ENCODE peak calls at places on chromosomes 5 and 9, in six cellular contexts. M, G, X, V, Y and J are unnamed samples.

GRCh38 chr5:174384509-174384947 is 339.0 kb downstream of the NSG2 start:
- DNase-seq in M (no peak), G (no peak), X (no peak), V (no peak), Y (no peak), J (peak)

GRCh38 chr5:76473676-76474075 is 70.6 kb downstream of the IQGAP2 start:
- DNase-seq in M (no peak), G (no peak), X (no peak), V (no peak), Y (no peak), J (no peak)

GRCh38 chr5:95887977-95888376 is 65.5 kb upstream of the GLRX start:
- DNase-seq in M (peak), G (no peak), X (no peak), V (no peak), Y (no peak), J (no peak)

GRCh38 chr5:107305999-107306398 is 364.7 kb downstream of the EFNA5 start:
- DNase-seq in M (no peak), G (no peak), X (no peak), V (no peak), Y (no peak), J (no peak)

GRCh38 chr5:95900383-95900958 is 61.2 kb downstream of the ELL2 start:
- DNase-seq in M (no peak), G (no peak), X (no peak), V (no peak), Y (no peak), J (no peak)

GRCh38 chr5:159345861-159346260 is 15.6 kb upstream of the IL12B start:
- DNase-seq in M (no peak), G (no peak), X (no peak), V (no peak), Y (no peak), J (no peak)

GRCh38 chr9:32665101-32665500 is 29.6 kb upstream of the TAF1L start:
- DNase-seq in M (no peak), G (no peak), X (no peak), V (no peak), Y (no peak), J (no peak)

GRCh38 chr5:145818604-145819003 is 16.5 kb downstream of the PRELID2 start:
- DNase-seq in M (no peak), G (no peak), X (no peak), V (no peak), Y (no peak), J (no peak)

GRCh38 chr5:157216395-157217142 is 35.9 kb downstream of the ITK start:
- DNase-seq in M (no peak), G (no peak), X (no peak), V (no peak), Y (no peak), J (no peak)

DNA sequence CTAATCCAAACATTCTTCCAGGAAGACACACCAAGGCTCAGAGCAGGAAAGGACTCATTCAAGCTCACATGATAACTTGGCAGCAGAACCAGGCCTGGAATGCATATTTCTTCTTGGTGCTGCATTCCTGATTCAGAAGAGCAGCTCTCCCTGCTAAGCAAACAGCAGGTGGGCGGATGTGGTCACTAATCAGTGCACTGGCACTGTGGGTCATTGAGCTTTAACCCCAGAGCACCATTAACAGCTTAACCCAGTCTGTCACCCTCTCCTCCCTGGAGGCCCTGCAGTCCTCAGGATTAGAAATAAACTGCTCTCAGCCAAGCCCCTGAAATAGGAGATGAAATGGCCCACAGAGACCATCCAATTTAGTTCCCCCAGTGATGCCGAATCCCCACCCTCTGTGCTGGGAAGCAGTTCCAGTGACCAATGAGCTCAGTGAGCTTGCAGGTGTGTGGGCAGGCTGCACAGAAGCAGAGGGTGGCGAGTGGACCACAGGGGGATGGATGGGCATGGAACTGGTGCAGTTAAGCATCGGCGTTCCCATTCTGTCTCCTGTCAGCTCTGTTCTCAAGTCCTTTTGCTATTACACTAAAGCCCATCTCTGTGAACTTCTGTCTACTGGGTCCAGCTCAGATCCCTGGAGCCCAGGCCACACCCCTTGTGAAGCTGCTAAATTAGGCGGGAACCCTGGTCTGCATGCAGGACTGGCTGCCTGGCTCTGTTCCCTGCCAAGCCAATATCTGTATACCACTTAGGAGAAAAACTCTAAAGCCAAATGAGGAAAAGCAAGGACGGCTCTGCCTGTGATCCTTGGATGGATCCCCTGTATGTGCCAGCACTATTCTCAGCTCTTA is 16.6 kb upstream of the MEGF9 start:
- DNase-seq in M (peak), G (no peak), X (peak), V (no peak), Y (no peak), J (no peak)
- TF ChIP-seq MYC in M (peak), G (no peak), X (no peak), V (no peak), Y (no peak), J (no peak)

DNA sequence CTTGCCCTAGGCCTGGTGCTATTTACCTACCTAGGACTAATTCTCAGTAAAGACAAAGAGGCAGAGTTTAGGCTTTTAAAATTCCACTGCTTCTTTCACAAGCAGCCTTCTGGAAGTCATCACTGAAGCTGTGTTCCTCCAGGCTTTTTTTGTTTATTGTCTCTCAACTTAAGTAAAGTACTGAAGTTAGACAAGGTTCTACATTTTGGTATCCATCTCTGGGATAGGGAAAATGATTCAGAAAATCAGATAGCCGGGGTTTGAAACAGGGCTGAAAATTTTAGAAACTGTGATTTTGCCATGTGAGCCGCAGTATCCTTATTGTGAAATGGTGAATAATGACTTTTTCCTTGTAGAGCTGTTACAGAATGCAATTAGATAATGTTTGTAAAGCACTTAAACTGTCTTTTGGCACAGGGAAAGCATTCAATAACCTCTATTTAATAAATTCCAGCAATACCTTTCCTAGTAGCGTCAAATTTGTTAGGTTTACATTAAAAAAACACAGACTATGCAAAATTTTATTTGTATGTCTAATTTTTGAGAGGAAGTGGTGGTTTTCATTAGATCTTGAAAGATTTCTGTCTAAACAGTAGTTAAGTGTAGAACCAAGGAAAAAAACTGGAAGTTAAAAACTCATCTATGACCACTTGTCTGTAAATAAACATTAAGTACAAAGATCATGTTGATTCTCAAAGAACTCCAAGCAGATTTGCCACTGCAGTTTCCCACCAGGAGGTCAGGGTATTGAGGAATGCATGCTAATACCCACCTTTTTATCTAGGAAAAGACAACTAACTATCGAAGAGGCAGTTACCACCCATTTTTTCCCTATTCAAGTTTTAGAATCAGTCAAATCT is 2.2 kb downstream of the STOM start:
- DNase-seq in M (peak), G (no peak), X (peak), V (no peak), Y (no peak), J (no peak)
- H3K4me3 ChIP-seq in M (peak), G (peak), X (peak), V (no peak), Y (peak), J (peak)

DNA sequence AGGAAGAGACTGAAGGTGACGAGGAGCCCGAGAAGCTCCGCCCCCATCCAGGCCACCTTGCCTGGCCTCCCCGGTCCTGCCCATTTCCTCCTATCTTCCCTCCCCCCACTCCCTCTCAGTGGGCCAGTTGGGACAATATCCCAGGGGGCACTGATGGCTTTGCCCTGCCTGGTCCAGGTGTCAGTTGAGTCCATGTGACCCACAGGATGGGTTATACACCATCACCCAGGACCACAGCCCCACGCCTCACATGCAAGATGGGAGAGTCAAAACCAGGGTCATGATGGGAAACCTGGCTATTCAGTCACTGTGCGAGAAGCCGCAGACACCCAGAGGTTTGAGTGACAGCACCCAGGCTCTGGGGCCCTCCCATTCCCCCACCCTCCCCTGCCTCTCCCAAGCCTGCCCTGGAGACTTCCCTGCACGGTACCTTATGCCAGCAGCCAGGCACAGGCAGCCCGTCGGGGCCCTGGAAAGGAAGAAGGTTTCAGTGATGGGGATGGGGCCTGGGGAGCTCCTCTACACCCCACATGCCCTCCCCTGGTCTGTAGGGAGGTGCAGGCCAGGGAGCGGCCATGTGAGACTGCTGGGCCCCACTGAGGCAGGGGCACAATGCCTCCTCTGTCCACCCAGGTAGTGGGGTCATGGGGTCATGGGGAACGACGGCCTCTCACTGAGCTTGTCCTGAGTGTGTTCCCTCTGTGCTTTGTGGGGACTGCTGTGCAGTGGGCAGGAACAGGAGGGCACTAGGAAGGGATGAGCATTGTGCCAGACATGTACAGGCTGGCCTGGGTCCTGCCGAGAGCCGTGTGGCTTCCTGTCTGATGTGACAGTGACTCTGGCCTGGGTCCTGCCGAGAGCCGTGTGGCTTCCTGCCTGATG is 6.3 kb upstream of the PHYKPL start:
- DNase-seq in M (no peak), G (no peak), X (no peak), V (no peak), Y (no peak), J (no peak)
- TF ChIP-seq MYC in M (no peak), G (no peak), X (no peak), V (no peak), Y (no peak), J (no peak)

GRCh38 chr5:77935516-77936364 is 159.6 kb upstream of the TBCA start:
- DNase-seq in M (no peak), G (no peak), X (no peak), V (no peak), Y (peak), J (peak)

GRCh38 chr5:77937015-77937908 is 161.1 kb upstream of the TBCA start:
- DNase-seq in M (no peak), G (no peak), X (no peak), V (no peak), Y (peak), J (peak)

GRCh38 chr5:77936365-77936693 is 160.2 kb upstream of the TBCA start:
- DNase-seq in M (no peak), G (no peak), X (no peak), V (no peak), Y (no peak), J (no peak)
- H3K4me3 ChIP-seq in M (no peak), G (no peak), X (no peak), V (no peak), Y (no peak), J (no peak)

DNA sequence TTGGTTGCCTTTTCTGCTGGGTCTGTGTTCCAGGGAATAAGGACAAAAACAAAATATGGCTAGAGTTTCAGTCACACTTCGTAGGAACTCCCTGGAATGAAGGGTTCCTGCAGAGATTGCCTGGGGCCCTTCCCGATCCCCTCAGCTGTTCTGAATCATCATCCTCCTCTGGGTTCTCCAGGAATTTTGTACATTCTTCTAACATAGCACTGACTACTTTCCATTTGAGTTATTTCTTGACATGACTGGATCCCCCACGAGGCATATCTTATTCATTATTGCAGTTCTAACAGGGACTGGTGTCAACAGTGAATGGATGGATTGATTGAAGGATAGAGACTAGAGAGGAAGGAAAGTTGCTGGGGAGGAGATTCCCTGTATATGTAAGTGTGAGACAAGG is 49.2 kb upstream of the TNC start:
- DNase-seq in M (no peak), G (no peak), X (no peak), V (no peak), Y (no peak), J (no peak)
- TF ChIP-seq MYC in M (no peak), G (no peak), X (no peak), V (no peak), Y (no peak), J (no peak)